ENCODE peak calls at places on chromosomes 3 and 15, in four cellular contexts. P is hepatocyte, V is GM10248, O is GM12865. B is an unnamed sample.

GRCh38 chr3:81910244-81910852 is 148.9 kb upstream of the GBE1 start:
- DNase-seq in P (peak), V (peak), O (peak), B (peak)

GRCh38 chr15:38534691-38535090 is 29.9 kb downstream of the RASGRP1 start:
- DNase-seq in V (no peak), O (no peak), P (no peak), B (no peak)

GRCh38 chr3:51386159-51386851 is 1.2 kb downstream of the MANF start:
- DNase-seq in O (peak), V (no peak), P (no peak), B (no peak)

GRCh38 chr3:29427266-29428103 is 146.6 kb downstream of the RBMS3 start:
- DNase-seq in O (no peak), P (no peak), V (no peak), B (no peak)

GRCh38 chr15:93121089-93121488 is 32.1 kb upstream of the RGMA start:
- DNase-seq in V (no peak), P (no peak), O (no peak), B (no peak)

GRCh38 chr3:176431986-176432385 is 765.3 kb downstream of the TBL1XR1 start:
- DNase-seq in O (no peak), P (no peak), V (no peak), B (no peak)

GRCh38 chr15:89893027-89893426 is 767 bp downstream of the AP3S2 start:
- DNase-seq in O (no peak), P (no peak), V (no peak), B (no peak)

GRCh38 chr3:197460002-197460401 is 95.8 kb downstream of the BDH1 start:
- DNase-seq in P (no peak), O (no peak), V (no peak), B (no peak)

GRCh38 chr3:123287051-123287961 is 85.6 kb downstream of the SEC22A start:
- DNase-seq in O (no peak), V (no peak), P (no peak), B (no peak)

GRCh38 chr15:76340198-76340801 is 3.7 kb downstream of the ISL2 start:
- DNase-seq in V (peak), O (peak), P (peak), B (peak)

GRCh38 chr15:84942456-84942855 is 39.2 kb upstream of the PDE8A start:
- DNase-seq in P (no peak), V (no peak), O (no peak), B (no peak)

GRCh38 chr3:100797921-100798491 is 88.7 kb downstream of the TFG start:
- DNase-seq in P (no peak), V (no peak), O (no peak), B (no peak)

GRCh38 chr3:11553436-11554235 is 90.1 kb downstream of the VGLL4 start:
- DNase-seq in O (no peak), P (no peak), V (no peak), B (no peak)

GRCh38 chr3:127831723-127832172 is 9.4 kb upstream of the MGLL start:
- DNase-seq in P (no peak), V (no peak), O (peak), B (peak)

GRCh38 chr3:76438971-76439370 is 600.9 kb upstream of the ROBO2 start:
- DNase-seq in V (no peak), O (no peak), P (no peak), B (no peak)

GRCh38 chr3:17632401-17633100 is 109.9 kb downstream of the TBC1D5 start:
- DNase-seq in P (peak), O (peak), V (no peak), B (peak)

GRCh38 chr3:143016321-143016972 is 15.1 kb downstream of the U2SURP start:
- DNase-seq in V (no peak), P (no peak), O (peak), B (no peak)

GRCh38 chr3:126373682-126374601 is 16.7 kb upstream of the KLF15 start:
- DNase-seq in P (no peak), V (no peak), O (no peak), B (no peak)

GRCh38 chr15:90015749-90016148 is 14.6 kb downstream of the ZNF710 start:
- DNase-seq in V (no peak), O (no peak), P (no peak), B (no peak)

GRCh38 chr3:15332405-15333098 is at the start of gene SH3BP5:
- DNase-seq in P (peak), V (peak), O (peak), B (peak)

GRCh38 chr15:26020871-26021270 is 157.7 kb upstream of the ATP10A start:
- DNase-seq in O (no peak), V (no peak), P (no peak), B (no peak)

GRCh38 chr15:62125763-62126162 is 39.3 kb downstream of the C2CD4B start:
- DNase-seq in P (peak), V (no peak), O (peak), B (no peak)

GRCh38 chr3:8625991-8626390 is 18.6 kb downstream of the SSUH2 start:
- DNase-seq in V (no peak), P (no peak), O (no peak), B (peak)

GRCh38 chr15:73442968-73443367 is at the start of gene REC114:
- DNase-seq in P (no peak), O (no peak), V (no peak), B (no peak)

GRCh38 chr3:188524057-188524456 is 370.1 kb downstream of the LPP start:
- DNase-seq in P (no peak), O (no peak), V (no peak), B (no peak)

DNA sequence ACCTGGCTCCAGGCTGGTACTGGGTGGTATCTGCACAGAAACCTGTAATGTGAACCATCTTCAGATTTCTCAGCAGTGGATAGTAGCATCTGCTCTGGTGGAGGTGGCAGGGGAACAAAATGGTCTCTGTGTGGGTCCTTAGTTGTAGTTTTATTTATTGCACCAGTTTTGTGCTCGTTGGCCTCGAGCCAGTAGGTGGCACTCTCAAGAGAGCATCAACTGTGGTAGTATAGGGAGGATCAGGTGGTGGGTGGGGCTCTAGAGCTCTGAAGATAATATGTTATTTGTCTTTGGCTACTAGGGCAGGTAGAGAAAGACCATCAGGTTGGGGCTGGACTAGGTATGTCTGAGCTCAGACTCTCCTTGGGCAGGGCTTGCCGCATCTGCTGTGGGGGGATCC is 254.0 kb upstream of the GPR149 start:
- DNase-seq in V (no peak), P (no peak), O (peak), B (no peak)
- TF ChIP-seq CTCF in V (no peak), P (no peak), O (peak), B (no peak)

DNA sequence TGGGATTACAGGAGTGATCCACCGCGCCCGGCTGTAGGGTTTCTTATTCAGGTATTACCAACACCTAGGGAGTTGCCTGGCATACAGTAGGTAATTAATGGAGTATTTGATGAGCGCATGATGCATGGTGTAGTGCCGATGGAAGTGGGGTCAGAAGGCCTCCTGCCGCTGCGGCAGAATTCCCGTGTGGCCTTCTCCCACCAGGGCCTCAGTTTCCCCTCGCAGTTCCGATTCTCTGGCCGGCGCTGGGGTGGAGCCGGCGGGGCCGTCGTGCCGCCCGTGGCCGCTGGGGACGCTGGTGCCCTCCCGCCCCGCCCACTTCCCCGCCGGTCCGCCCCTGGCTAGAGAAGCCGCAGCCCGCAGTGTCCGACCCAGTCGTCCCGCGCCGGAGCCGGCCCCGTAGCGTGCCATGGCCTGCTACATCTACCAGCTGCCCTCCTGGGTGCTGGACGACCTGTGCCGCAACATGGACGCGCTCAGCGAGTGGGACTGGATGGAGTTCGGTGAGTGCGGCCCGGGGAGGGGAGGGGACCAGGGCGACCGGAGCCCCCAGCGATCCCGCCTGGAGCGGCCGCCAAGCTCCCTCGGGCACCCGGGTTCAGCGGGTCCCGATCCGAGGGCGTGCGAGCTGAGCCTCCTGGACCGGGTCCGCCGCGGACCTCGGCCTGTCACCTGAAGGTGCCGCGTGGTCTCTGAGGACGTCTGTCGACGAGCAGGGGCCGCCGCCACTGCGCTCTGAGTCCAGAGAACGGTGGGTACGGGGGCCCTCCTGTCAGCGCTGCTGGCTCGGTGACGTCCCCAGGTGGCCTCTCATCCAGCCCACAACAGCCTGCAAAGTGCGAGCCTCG is at the start of gene IRAK2:
- DNase-seq in P (peak), V (peak), O (peak), B (peak)
- TF ChIP-seq CTCF in P (peak), V (peak), O (peak), B (peak)

DNA sequence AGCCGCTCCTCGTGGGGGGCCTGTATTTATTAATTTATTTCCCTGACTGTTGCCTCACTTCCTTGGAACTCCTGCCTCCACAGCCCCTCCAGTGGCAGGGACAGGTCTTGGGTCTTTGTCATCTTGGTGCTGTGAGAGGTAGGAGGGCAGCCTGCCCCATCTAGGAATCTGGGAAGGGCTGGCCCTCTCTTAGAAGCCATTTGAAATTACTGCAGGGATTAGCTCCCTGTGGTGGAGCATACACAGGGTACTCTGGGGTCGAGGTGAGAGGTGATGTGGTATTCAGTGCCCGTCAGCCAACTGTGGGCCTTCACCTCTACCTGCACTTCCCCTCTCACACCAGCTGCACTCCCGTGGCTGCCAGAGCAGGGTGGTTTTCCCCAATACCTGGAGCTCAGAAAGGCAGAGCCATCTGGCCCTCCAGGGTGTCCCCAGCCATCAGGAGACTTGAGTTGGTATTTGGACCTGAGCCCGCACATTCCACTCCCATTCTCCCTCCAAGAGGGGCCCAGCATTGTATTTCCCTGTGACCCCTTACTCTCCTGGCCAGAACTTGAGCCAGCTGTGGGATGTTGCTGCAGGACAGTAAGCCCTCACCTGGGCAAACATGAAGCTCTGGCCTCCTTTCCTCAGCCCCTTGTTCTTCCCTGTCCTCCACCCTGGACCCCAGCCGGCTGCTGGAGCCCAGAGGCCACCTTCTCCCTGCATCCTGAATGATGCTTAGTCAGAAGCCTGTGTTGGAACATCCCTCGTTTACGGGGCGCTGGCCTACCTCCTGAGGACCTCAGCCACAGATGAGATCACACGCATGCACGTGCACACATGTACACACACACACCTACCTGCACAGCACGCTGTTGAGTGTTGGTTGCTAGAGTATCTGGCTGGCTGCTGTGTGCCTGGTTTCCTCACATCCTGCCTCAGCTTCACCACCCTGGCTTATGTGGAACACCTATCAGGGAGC is 2.0 kb upstream of the JMJD7 start:
- DNase-seq in V (no peak), O (no peak), P (no peak), B (no peak)
- TF ChIP-seq CTCF in V (no peak), O (no peak), P (no peak), B (no peak)

GRCh38 chr15:70907784-70908471 is 15.3 kb downstream of the LRRC49 start:
- DNase-seq in V (no peak), O (no peak), P (no peak), B (no peak)
- TF ChIP-seq CTCF in V (no peak), O (peak), P (no peak), B (peak)

GRCh38 chr3:159059395-159059794 is 257.5 kb downstream of the MFSD1 start:
- DNase-seq in O (no peak), P (no peak), V (no peak), B (no peak)
- TF ChIP-seq CTCF in O (no peak), P (no peak), V (no peak), B (no peak)

B was measured in activated CD8-positive, alpha-beta T cell treated with anti-CD3 and anti-CD28 coated beads for 36 hours.